ENCODE peak calls at places on chromosomes 7 and 10, in seven cellular contexts. One of them, this sample, is unnamed.

GRCh38 chr10:71342850-71343773 is 24.1 kb downstream of the SLC29A3 start:
- DNase-seq in epithelial cell of proximal tubule: no peak
- DNase-seq in PC-9: peak
- DNase-seq in astrocyte of the spinal cord: peak
- DNase-seq in bronchial epithelial cell: no peak
- DNase-seq in HFF-Myc: no peak
- DNase-seq in fibroblast of lung: peak
- DNase-seq in this sample: peak

GRCh38 chr10:30207485-30208052 is 141.5 kb downstream of the MTPAP start:
- DNase-seq in HFF-Myc: no peak
- DNase-seq in PC-9: peak
- DNase-seq in epithelial cell of proximal tubule: no peak
- DNase-seq in fibroblast of lung: peak
- DNase-seq in astrocyte of the spinal cord: no peak
- DNase-seq in bronchial epithelial cell: no peak
- DNase-seq in this sample: peak

GRCh38 chr10:343231-344215 is 208.3 kb downstream of the ZMYND11 start:
- DNase-seq in astrocyte of the spinal cord: no peak
- DNase-seq in HFF-Myc: no peak
- DNase-seq in fibroblast of lung: no peak
- DNase-seq in bronchial epithelial cell: no peak
- DNase-seq in epithelial cell of proximal tubule: no peak
- DNase-seq in PC-9: no peak
- DNase-seq in this sample: no peak

GRCh38 chr7:76340617-76341131 is 18.1 kb downstream of the YWHAG start:
- DNase-seq in bronchial epithelial cell: no peak
- DNase-seq in HFF-Myc: no peak
- DNase-seq in astrocyte of the spinal cord: peak
- DNase-seq in fibroblast of lung: peak
- DNase-seq in epithelial cell of proximal tubule: no peak
- DNase-seq in PC-9: peak
- DNase-seq in this sample: peak

GRCh38 chr7:99437946-99438572 is 539 bp downstream of the PTCD1 start:
- DNase-seq in fibroblast of lung: no peak
- DNase-seq in astrocyte of the spinal cord: no peak
- DNase-seq in bronchial epithelial cell: no peak
- DNase-seq in epithelial cell of proximal tubule: no peak
- DNase-seq in PC-9: no peak
- DNase-seq in HFF-Myc: no peak
- DNase-seq in this sample: peak

GRCh38 chr10:35486297-35486991 is 118.7 kb upstream of the GJD4 start:
- DNase-seq in HFF-Myc: no peak
- DNase-seq in epithelial cell of proximal tubule: no peak
- DNase-seq in astrocyte of the spinal cord: no peak
- DNase-seq in PC-9: no peak
- DNase-seq in bronchial epithelial cell: no peak
- DNase-seq in fibroblast of lung: no peak
- DNase-seq in this sample: no peak

GRCh38 chr10:18658301-18658991 is 785 bp upstream of the ARL5B start:
- DNase-seq in astrocyte of the spinal cord: peak
- DNase-seq in fibroblast of lung: peak
- DNase-seq in epithelial cell of proximal tubule: no peak
- DNase-seq in bronchial epithelial cell: peak
- DNase-seq in HFF-Myc: no peak
- DNase-seq in PC-9: no peak
- DNase-seq in this sample: peak

GRCh38 chr10:47346572-47347302 is 1.4 kb upstream of the RBP3 start:
- DNase-seq in epithelial cell of proximal tubule: no peak
- DNase-seq in PC-9: no peak
- DNase-seq in HFF-Myc: peak
- DNase-seq in astrocyte of the spinal cord: no peak
- DNase-seq in bronchial epithelial cell: peak
- DNase-seq in fibroblast of lung: no peak
- DNase-seq in this sample: no peak

GRCh38 chr10:109428775-109429480 is 494.4 kb downstream of the XPNPEP1 start:
- DNase-seq in epithelial cell of proximal tubule: no peak
- DNase-seq in fibroblast of lung: peak
- DNase-seq in PC-9: no peak
- DNase-seq in HFF-Myc: no peak
- DNase-seq in bronchial epithelial cell: no peak
- DNase-seq in astrocyte of the spinal cord: no peak
- DNase-seq in this sample: no peak

GRCh38 chr10:45809829-45810228 is 37.5 kb downstream of the AGAP4 start:
- DNase-seq in epithelial cell of proximal tubule: no peak
- DNase-seq in bronchial epithelial cell: no peak
- DNase-seq in HFF-Myc: no peak
- DNase-seq in PC-9: no peak
- DNase-seq in fibroblast of lung: no peak
- DNase-seq in astrocyte of the spinal cord: no peak
- DNase-seq in this sample: peak

GRCh38 chr10:102467971-102468438 is 16.7 kb upstream of the C10orf95 start:
- DNase-seq in epithelial cell of proximal tubule: no peak
- DNase-seq in HFF-Myc: no peak
- DNase-seq in fibroblast of lung: no peak
- DNase-seq in PC-9: no peak
- DNase-seq in astrocyte of the spinal cord: no peak
- DNase-seq in bronchial epithelial cell: no peak
- DNase-seq in this sample: no peak

GRCh38 chr7:11331128-11332102 is 357.7 kb downstream of the PHF14 start:
- DNase-seq in bronchial epithelial cell: peak
- DNase-seq in epithelial cell of proximal tubule: no peak
- DNase-seq in astrocyte of the spinal cord: no peak
- DNase-seq in HFF-Myc: no peak
- DNase-seq in fibroblast of lung: no peak
- DNase-seq in PC-9: no peak
- DNase-seq in this sample: no peak

GRCh38 chr7:127768241-127768640 is 116.2 kb downstream of the SND1 start:
- DNase-seq in fibroblast of lung: peak
- DNase-seq in epithelial cell of proximal tubule: no peak
- DNase-seq in astrocyte of the spinal cord: no peak
- DNase-seq in bronchial epithelial cell: peak
- DNase-seq in HFF-Myc: no peak
- DNase-seq in PC-9: no peak
- DNase-seq in this sample: no peak

GRCh38 chr10:51010977-51011376 is 63.3 kb upstream of the PRKG1 start:
- DNase-seq in fibroblast of lung: peak
- DNase-seq in astrocyte of the spinal cord: peak
- DNase-seq in epithelial cell of proximal tubule: no peak
- DNase-seq in PC-9: no peak
- DNase-seq in HFF-Myc: no peak
- DNase-seq in bronchial epithelial cell: peak
- DNase-seq in this sample: peak

GRCh38 chr7:33705333-33705833 is 200.0 kb upstream of the BMPER start:
- DNase-seq in HFF-Myc: no peak
- DNase-seq in astrocyte of the spinal cord: no peak
- DNase-seq in PC-9: no peak
- DNase-seq in epithelial cell of proximal tubule: no peak
- DNase-seq in fibroblast of lung: no peak
- DNase-seq in bronchial epithelial cell: no peak
- DNase-seq in this sample: no peak

GRCh38 chr10:87818505-87819273 is 663 bp upstream of the ATAD1 start:
- DNase-seq in PC-9: peak
- DNase-seq in astrocyte of the spinal cord: peak
- DNase-seq in fibroblast of lung: peak
- DNase-seq in bronchial epithelial cell: peak
- DNase-seq in HFF-Myc: no peak
- DNase-seq in epithelial cell of proximal tubule: no peak
- DNase-seq in this sample: peak

GRCh38 chr7:24574365-24574764 is 1.1 kb downstream of the PALS2 start:
- DNase-seq in epithelial cell of proximal tubule: no peak
- DNase-seq in HFF-Myc: no peak
- DNase-seq in fibroblast of lung: peak
- DNase-seq in PC-9: no peak
- DNase-seq in astrocyte of the spinal cord: peak
- DNase-seq in bronchial epithelial cell: no peak
- DNase-seq in this sample: peak

GRCh38 chr7:2757361-2757903 is 69.4 kb downstream of the AMZ1 start:
- DNase-seq in fibroblast of lung: peak
- DNase-seq in PC-9: peak
- DNase-seq in bronchial epithelial cell: no peak
- DNase-seq in HFF-Myc: peak
- DNase-seq in epithelial cell of proximal tubule: peak
- DNase-seq in astrocyte of the spinal cord: no peak
- DNase-seq in this sample: peak

GRCh38 chr7:138407792-138408191 is 52.3 kb upstream of the TRIM24 start:
- DNase-seq in HFF-Myc: no peak
- DNase-seq in astrocyte of the spinal cord: no peak
- DNase-seq in epithelial cell of proximal tubule: no peak
- DNase-seq in fibroblast of lung: no peak
- DNase-seq in bronchial epithelial cell: no peak
- DNase-seq in PC-9: no peak
- DNase-seq in this sample: no peak

GRCh38 chr7:158973440-158973839 is 117.1 kb downstream of the DYNC2I1 start:
- DNase-seq in PC-9: no peak
- DNase-seq in bronchial epithelial cell: no peak
- DNase-seq in HFF-Myc: no peak
- DNase-seq in fibroblast of lung: no peak
- DNase-seq in epithelial cell of proximal tubule: no peak
- DNase-seq in astrocyte of the spinal cord: no peak
- DNase-seq in this sample: peak
- TF ChIP-seq CTCF in PC-9: no peak
- TF ChIP-seq CTCF in bronchial epithelial cell: peak
- TF ChIP-seq CTCF in HFF-Myc: no peak
- TF ChIP-seq CTCF in fibroblast of lung: no peak
- TF ChIP-seq CTCF in epithelial cell of proximal tubule: no peak
- TF ChIP-seq CTCF in astrocyte of the spinal cord: no peak
- TF ChIP-seq CTCF in this sample: peak

GRCh38 chr10:103901299-103901698 is 16.7 kb downstream of the STN1 start:
- DNase-seq in epithelial cell of proximal tubule: no peak
- DNase-seq in PC-9: no peak
- DNase-seq in astrocyte of the spinal cord: no peak
- DNase-seq in fibroblast of lung: no peak
- DNase-seq in HFF-Myc: no peak
- DNase-seq in bronchial epithelial cell: no peak
- DNase-seq in this sample: no peak

GRCh38 chr10:103910442-103911000 is 7.5 kb downstream of the STN1 start:
- DNase-seq in astrocyte of the spinal cord: no peak
- DNase-seq in PC-9: no peak
- DNase-seq in fibroblast of lung: peak
- DNase-seq in epithelial cell of proximal tubule: no peak
- DNase-seq in bronchial epithelial cell: peak
- DNase-seq in HFF-Myc: no peak
- DNase-seq in this sample: no peak

GRCh38 chr10:103911021-103911459 is 6.9 kb downstream of the STN1 start:
- DNase-seq in epithelial cell of proximal tubule: no peak
- DNase-seq in HFF-Myc: no peak
- DNase-seq in PC-9: no peak
- DNase-seq in bronchial epithelial cell: no peak
- DNase-seq in astrocyte of the spinal cord: no peak
- DNase-seq in fibroblast of lung: no peak
- DNase-seq in this sample: no peak

DNA sequence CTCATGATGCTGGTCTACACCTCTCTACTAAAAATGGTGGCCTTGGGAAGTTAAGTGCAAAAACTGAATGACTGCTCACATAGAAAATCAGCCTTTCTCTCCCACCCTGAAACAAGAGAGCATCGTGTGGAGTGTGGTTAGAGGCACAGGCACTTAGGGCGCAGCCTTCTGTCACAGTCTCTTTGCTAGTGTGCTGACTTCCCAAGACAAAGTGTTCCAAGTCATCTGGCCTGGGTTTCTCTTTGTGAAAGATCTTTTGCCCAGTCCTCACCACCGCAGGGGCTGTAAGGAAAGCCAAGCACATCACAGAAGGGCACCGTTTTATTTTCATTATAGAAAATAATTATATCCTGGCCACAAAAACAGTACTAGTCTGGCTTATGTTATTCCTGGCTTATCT is 12.5 kb downstream of the STN1 start:
- DNase-seq in PC-9: no peak
- DNase-seq in fibroblast of lung: no peak
- DNase-seq in epithelial cell of proximal tubule: no peak
- DNase-seq in astrocyte of the spinal cord: peak
- DNase-seq in bronchial epithelial cell: no peak
- DNase-seq in HFF-Myc: no peak
- DNase-seq in this sample: no peak
- H3K4me3 ChIP-seq in PC-9: no peak
- H3K4me3 ChIP-seq in fibroblast of lung: no peak
- H3K4me3 ChIP-seq in epithelial cell of proximal tubule: no peak
- H3K4me3 ChIP-seq in astrocyte of the spinal cord: no peak
- H3K4me3 ChIP-seq in bronchial epithelial cell: no peak
- H3K4me3 ChIP-seq in HFF-Myc: no peak
- H3K4me3 ChIP-seq in this sample: no peak

GRCh38 chr10:84237199-84238051 is 3.9 kb downstream of the LRIT1 start:
- DNase-seq in astrocyte of the spinal cord: no peak
- DNase-seq in HFF-Myc: no peak
- DNase-seq in PC-9: no peak
- DNase-seq in bronchial epithelial cell: no peak
- DNase-seq in fibroblast of lung: no peak
- DNase-seq in epithelial cell of proximal tubule: no peak
- DNase-seq in this sample: no peak
- TF ChIP-seq CTCF in astrocyte of the spinal cord: no peak
- TF ChIP-seq CTCF in HFF-Myc: peak
- TF ChIP-seq CTCF in PC-9: no peak
- TF ChIP-seq CTCF in bronchial epithelial cell: peak
- TF ChIP-seq CTCF in fibroblast of lung: no peak
- TF ChIP-seq CTCF in epithelial cell of proximal tubule: no peak
- TF ChIP-seq CTCF in this sample: peak

DNA sequence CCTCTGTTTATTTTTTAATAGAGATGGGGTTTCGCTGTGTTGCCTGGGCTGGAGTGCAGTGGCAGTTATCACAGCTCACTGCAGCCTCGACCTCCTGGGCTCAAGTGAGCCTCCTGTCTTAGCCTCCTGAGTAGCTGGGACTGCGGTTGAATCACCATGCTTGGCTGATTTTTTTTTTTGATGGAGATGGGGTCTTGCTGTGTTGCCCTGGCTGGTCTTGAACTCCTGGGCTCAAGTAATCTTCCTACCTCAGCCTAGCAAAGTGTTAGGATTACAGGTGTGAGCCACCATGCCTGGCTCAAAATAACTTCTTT is 8.1 kb downstream of the DYNC2I1 start:
- DNase-seq in bronchial epithelial cell: no peak
- DNase-seq in astrocyte of the spinal cord: no peak
- DNase-seq in PC-9: no peak
- DNase-seq in fibroblast of lung: no peak
- DNase-seq in HFF-Myc: no peak
- DNase-seq in epithelial cell of proximal tubule: no peak
- DNase-seq in this sample: no peak
- H3K4me3 ChIP-seq in bronchial epithelial cell: no peak
- H3K4me3 ChIP-seq in astrocyte of the spinal cord: peak
- H3K4me3 ChIP-seq in PC-9: peak
- H3K4me3 ChIP-seq in fibroblast of lung: peak
- H3K4me3 ChIP-seq in HFF-Myc: peak
- H3K4me3 ChIP-seq in epithelial cell of proximal tubule: peak
- H3K4me3 ChIP-seq in this sample: peak

DNA sequence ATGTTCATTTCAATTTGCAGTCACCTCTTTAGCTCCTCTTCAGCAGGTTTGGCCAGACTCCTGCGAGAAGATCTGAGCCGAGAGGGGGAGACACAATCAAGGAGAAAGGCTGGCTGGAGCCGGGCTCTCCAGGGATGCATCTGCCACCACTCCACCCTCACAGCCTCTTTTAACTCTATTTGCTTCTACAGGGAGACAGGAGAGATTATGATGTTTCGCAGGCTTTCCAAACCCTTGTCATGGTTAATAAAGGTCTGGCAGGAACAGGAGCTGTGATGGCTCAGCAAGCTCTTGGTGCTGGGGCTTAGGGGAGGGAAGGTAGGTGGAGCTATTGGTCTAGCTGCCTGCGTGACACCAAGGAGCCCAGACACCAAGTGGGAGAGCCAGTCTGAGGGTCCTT is 448.1 kb upstream of the PODXL start:
- DNase-seq in PC-9: peak
- DNase-seq in HFF-Myc: no peak
- DNase-seq in epithelial cell of proximal tubule: no peak
- DNase-seq in astrocyte of the spinal cord: peak
- DNase-seq in fibroblast of lung: peak
- DNase-seq in bronchial epithelial cell: peak
- DNase-seq in this sample: peak
- TF ChIP-seq CTCF in PC-9: peak
- TF ChIP-seq CTCF in HFF-Myc: peak
- TF ChIP-seq CTCF in epithelial cell of proximal tubule: peak
- TF ChIP-seq CTCF in astrocyte of the spinal cord: peak
- TF ChIP-seq CTCF in fibroblast of lung: peak
- TF ChIP-seq CTCF in bronchial epithelial cell: no peak
- TF ChIP-seq CTCF in this sample: peak

This sample was measured in choroid plexus epithelial cell.